ENCODE peak calls at places on chromosomes 1 and 21, in ten cellular contexts. X is lung; H is astrocyte of the cerebellum; A is progenitor cell of endocrine pancreas; U is epithelial cell of esophagus; W is Calu3; F is foreskin keratinocyte; V is CD4-positive, alpha-beta T cell; O is cardiac fibroblast; J is HFFc6. L is an unnamed sample.

GRCh38 chr1:150577557-150578277 is 1.7 kb downstream of the MCL1 start:
- DNase-seq in X (no peak), H (no peak), A (no peak), U (no peak), W (no peak), F (no peak), V (no peak), O (peak), J (no peak), L (no peak)

GRCh38 chr1:212515329-212515760 is 82.6 kb downstream of the NENF start:
- DNase-seq in X (no peak), H (no peak), A (no peak), U (no peak), W (no peak), F (no peak), V (no peak), O (no peak), J (no peak), L (no peak)

GRCh38 chr1:223289621-223290020 is 74.4 kb downstream of the SUSD4 start:
- DNase-seq in X (no peak), H (no peak), A (no peak), U (peak), W (no peak), F (no peak), V (no peak), O (peak), J (no peak), L (no peak)

GRCh38 chr1:147478556-147478955 is 62.7 kb upstream of the BCL9 start:
- DNase-seq in X (no peak), H (no peak), A (no peak), U (peak), W (no peak), F (peak), V (no peak), O (no peak), J (peak), L (no peak)

GRCh38 chr1:45037456-45037855 is 25.4 kb downstream of the UROD start:
- DNase-seq in X (no peak), H (no peak), A (no peak), U (peak), W (no peak), F (no peak), V (no peak), O (peak), J (peak), L (no peak)

GRCh38 chr1:9376886-9377333 is 84.2 kb downstream of the SPSB1 start:
- DNase-seq in X (no peak), H (no peak), A (no peak), U (no peak), W (no peak), F (no peak), V (no peak), O (peak), J (no peak), L (no peak)

GRCh38 chr1:60037061-60037460 is 36.5 kb downstream of the C1orf87 start:
- DNase-seq in X (no peak), H (no peak), A (no peak), U (no peak), W (no peak), F (no peak), V (no peak), O (no peak), J (no peak), L (no peak)

GRCh38 chr1:154943649-154944421 is 7.3 kb upstream of the PMVK start:
- DNase-seq in X (no peak), H (no peak), A (no peak), U (peak), W (peak), F (no peak), V (peak), O (no peak), J (no peak), L (no peak)

GRCh38 chr1:151494741-151495281 is 16.4 kb upstream of the CGN start:
- DNase-seq in X (no peak), H (peak), A (no peak), U (peak), W (peak), F (peak), V (no peak), O (peak), J (peak), L (no peak)

GRCh38 chr1:228968841-228969606 is 233.7 kb downstream of the RHOU start:
- DNase-seq in X (no peak), H (no peak), A (no peak), U (no peak), W (no peak), F (no peak), V (no peak), O (no peak), J (no peak), L (no peak)

GRCh38 chr1:33388989-33389771 is 41.7 kb downstream of the PHC2 start:
- DNase-seq in X (no peak), H (peak), A (no peak), U (no peak), W (no peak), F (no peak), V (no peak), O (peak), J (peak), L (no peak)

GRCh38 chr21:42747746-42748351 is 94.4 kb downstream of the PDE9A start:
- DNase-seq in X (no peak), H (no peak), A (no peak), U (no peak), W (no peak), F (no peak), V (no peak), O (no peak), J (no peak), L (no peak)

GRCh38 chr1:112716133-112716720 is 1.1 kb upstream of the PPM1J start:
- DNase-seq in X (peak), H (peak), A (peak), U (peak), W (peak), F (peak), V (peak), O (peak), J (peak), L (peak)

GRCh38 chr1:97331165-97331564 is 589.7 kb downstream of the DPYD start:
- DNase-seq in X (no peak), H (no peak), A (no peak), U (no peak), W (no peak), F (no peak), V (no peak), O (no peak), J (no peak), L (no peak)

GRCh38 chr1:24369199-24369598 is 44.4 kb downstream of the STPG1 start:
- DNase-seq in X (no peak), H (no peak), A (no peak), U (peak), W (no peak), F (no peak), V (no peak), O (peak), J (no peak), L (no peak)

GRCh38 chr1:2050793-2051682 is 827 bp downstream of the PRKCZ start:
- DNase-seq in X (no peak), H (no peak), A (peak), U (peak), W (no peak), F (no peak), V (no peak), O (no peak), J (no peak), L (no peak)

GRCh38 chr1:20164694-20165202 is 21.1 kb upstream of the UBXN10 start:
- DNase-seq in X (no peak), H (no peak), A (no peak), U (no peak), W (no peak), F (no peak), V (no peak), O (peak), J (no peak), L (no peak)

GRCh38 chr1:20168547-20169491 is 17.1 kb upstream of the UBXN10 start:
- DNase-seq in X (no peak), H (no peak), A (no peak), U (no peak), W (no peak), F (no peak), V (no peak), O (no peak), J (no peak), L (no peak)

GRCh38 chr1:20167126-20167525 is 18.8 kb upstream of the UBXN10 start:
- DNase-seq in X (no peak), H (no peak), A (no peak), U (peak), W (no peak), F (no peak), V (no peak), O (no peak), J (no peak), L (no peak)

GRCh38 chr1:20166047-20166446 is 19.8 kb upstream of the UBXN10 start:
- DNase-seq in X (no peak), H (no peak), A (no peak), U (peak), W (no peak), F (no peak), V (no peak), O (no peak), J (no peak), L (no peak)

DNA sequence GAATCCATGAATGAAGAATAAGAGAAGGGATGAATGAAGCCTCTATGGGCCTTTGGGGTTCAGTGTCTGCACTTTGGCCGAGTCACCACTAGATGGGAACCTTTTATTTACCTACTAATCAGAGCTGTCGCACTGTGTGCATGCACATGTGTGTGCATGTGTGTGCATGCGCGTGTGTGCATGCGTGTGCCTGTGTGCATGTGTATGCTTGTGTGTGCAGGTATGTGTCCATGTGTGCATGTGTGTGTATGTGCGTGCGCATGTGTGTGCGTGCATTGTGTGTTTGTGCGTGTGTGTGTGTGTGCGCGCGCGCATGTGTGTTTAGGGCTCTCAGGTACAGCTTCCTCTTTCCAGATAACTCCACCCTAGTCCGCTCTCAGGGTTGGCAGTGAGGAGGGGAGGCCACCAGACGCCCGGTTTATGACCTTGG is 20.4 kb upstream of the UBXN10 start:
- DNase-seq in X (no peak), H (no peak), A (no peak), U (peak), W (no peak), F (no peak), V (no peak), O (peak), J (no peak), L (no peak)
- TF ChIP-seq CTCF in X (no peak), H (peak), A (peak), U (peak), W (peak), F (peak), V (peak), O (peak), J (peak), L (no peak)

DNA sequence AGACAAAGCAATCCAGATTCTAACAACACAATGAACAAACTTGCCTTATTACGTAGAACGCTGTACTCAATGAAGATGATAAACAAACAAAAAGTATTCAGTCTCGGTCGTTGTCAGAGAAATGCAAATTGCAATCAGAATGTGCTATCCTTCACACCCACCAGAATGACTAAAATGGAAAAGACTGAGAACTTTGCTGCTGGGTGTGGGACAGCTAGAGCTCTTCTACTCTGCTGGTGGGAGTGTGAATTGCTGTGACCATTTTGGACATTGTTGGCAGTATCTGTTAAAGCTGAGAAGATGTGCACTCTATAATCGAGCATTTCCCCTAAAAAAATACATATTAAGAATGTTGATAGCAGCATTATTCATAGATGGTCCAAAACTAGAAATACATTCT is 111.4 kb downstream of the PEX14 start:
- DNase-seq in X (no peak), H (no peak), A (no peak), U (no peak), W (no peak), F (no peak), V (no peak), O (no peak), J (no peak), L (no peak)
- TF ChIP-seq CTCF in X (no peak), H (peak), A (no peak), U (peak), W (no peak), F (no peak), V (no peak), O (no peak), J (no peak), L (no peak)

GRCh38 chr1:71357708-71358107 is 276.9 kb upstream of the ZRANB2 start:
- DNase-seq in X (no peak), H (no peak), A (no peak), U (peak), W (no peak), F (no peak), V (no peak), O (peak), J (no peak), L (no peak)
- TF ChIP-seq CTCF in X (no peak), H (no peak), A (peak), U (peak), W (no peak), F (no peak), V (no peak), O (peak), J (no peak), L (no peak)

DNA sequence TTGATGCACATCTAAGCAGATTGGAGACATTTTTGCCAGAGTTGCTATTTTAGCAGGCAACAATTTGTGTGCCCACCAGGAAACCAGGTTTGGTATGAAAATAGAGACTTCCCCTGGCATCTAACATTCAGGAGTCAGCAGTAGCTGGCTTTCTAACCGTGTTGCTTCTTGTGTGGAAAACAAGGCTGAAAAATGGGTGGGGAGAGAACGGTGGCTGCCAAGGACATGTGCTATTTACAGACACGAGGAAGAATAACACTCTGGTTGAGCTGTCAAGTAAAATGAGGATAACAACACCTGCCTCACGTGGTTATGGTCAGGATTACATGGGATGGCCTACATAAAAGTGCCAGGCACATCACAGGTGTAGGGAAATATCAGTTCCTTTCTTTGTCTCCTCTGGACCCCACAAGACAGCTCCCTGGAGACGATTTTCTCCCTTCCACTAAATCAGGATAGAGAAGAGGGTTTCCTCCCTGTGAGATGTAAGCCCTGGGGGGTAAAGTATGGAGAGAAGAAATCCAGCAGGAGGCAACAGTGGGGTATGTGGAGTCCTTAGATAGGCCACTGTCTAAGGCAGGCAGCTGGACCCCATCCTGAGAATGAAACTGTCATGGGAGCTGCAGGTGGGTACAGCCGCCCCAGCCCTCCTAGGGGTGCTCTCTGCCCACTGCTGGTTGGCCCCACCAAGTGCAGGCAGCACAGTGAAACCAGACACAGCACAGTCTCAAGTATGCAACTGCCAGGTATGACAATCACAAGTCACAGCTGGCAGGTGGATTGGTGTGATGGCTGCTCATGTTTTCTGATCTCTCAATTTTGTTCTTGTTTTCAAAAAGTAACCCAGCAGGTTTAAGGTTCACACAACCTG is 80.3 kb downstream of the TENT5C start:
- DNase-seq in X (no peak), H (no peak), A (no peak), U (no peak), W (no peak), F (no peak), V (no peak), O (no peak), J (no peak), L (no peak)
- TF ChIP-seq CTCF in X (no peak), H (no peak), A (peak), U (no peak), W (no peak), F (no peak), V (no peak), O (no peak), J (peak), L (no peak)

GRCh38 chr21:38534591-38534990 is 36.3 kb upstream of the ERG start:
- DNase-seq in X (no peak), H (no peak), A (no peak), U (no peak), W (no peak), F (no peak), V (no peak), O (no peak), J (no peak), L (no peak)
- TF ChIP-seq CTCF in X (no peak), H (no peak), A (no peak), U (no peak), W (no peak), F (no peak), V (no peak), O (no peak), J (no peak), L (no peak)

GRCh38 chr1:234231061-234231892 is 142.0 kb upstream of the COA6 start:
- DNase-seq in X (no peak), H (no peak), A (no peak), U (no peak), W (no peak), F (no peak), V (no peak), O (no peak), J (no peak), L (no peak)
- TF ChIP-seq CTCF in X (no peak), H (no peak), A (peak), U (peak), W (peak), F (peak), V (no peak), O (peak), J (peak), L (no peak)

GRCh38 chr1:246000638-246001015 is 506.5 kb downstream of the SMYD3 start:
- DNase-seq in X (no peak), H (no peak), A (no peak), U (no peak), W (no peak), F (no peak), V (no peak), O (no peak), J (no peak), L (no peak)

GRCh38 chr1:246001821-246002220 is 505.3 kb downstream of the SMYD3 start:
- DNase-seq in X (no peak), H (no peak), A (no peak), U (no peak), W (no peak), F (no peak), V (no peak), O (peak), J (peak), L (no peak)

GRCh38 chr1:245997471-245998258 is 509.4 kb downstream of the SMYD3 start:
- DNase-seq in X (no peak), H (no peak), A (no peak), U (peak), W (peak), F (no peak), V (no peak), O (peak), J (peak), L (no peak)

GRCh38 chr1:246001142-246001812 is 505.8 kb downstream of the SMYD3 start:
- DNase-seq in X (no peak), H (peak), A (no peak), U (peak), W (no peak), F (peak), V (no peak), O (peak), J (peak), L (no peak)

GRCh38 chr1:245999697-246000637 is 507.1 kb downstream of the SMYD3 start:
- DNase-seq in X (no peak), H (no peak), A (no peak), U (no peak), W (no peak), F (no peak), V (no peak), O (no peak), J (no peak), L (no peak)
- TF ChIP-seq CTCF in X (no peak), H (no peak), A (no peak), U (no peak), W (no peak), F (no peak), V (no peak), O (no peak), J (peak), L (no peak)